ENCODE peak calls at places on chromosomes 4 and X, in six cellular contexts. W is SK-N-SH, P is GM12878, M is HepG2, B is K562, E is H1. T is an unnamed sample.

GRCh38 chrX:127313638-127314037 is 494.1 kb downstream of the PRR32 start:
- DNase-seq in E (no peak), W (no peak), B (no peak), P (no peak), M (no peak), T (no peak)

GRCh38 chr4:103802766-103803165 is 83.0 kb upstream of the TACR3 start:
- DNase-seq in W (no peak), B (no peak), E (no peak), M (no peak), P (no peak), T (no peak)

GRCh38 chr4:106266201-106266600 is 49.8 kb downstream of the TBCK start:
- DNase-seq in P (peak; percentile 7), E (no peak), B (peak; percentile 16), M (peak; percentile 73), W (peak; percentile 13), T (peak; percentile 21)

GRCh38 chr4:57832083-57832482 is 721.9 kb upstream of the IGFBP7 start:
- DNase-seq in P (no peak), W (no peak), B (no peak), E (no peak), M (no peak), T (no peak)

GRCh38 chrX:40127052-40127451 is 29.3 kb upstream of the BCOR start:
- DNase-seq in M (no peak), B (no peak), E (no peak), P (no peak), W (no peak), T (no peak)

GRCh38 chr4:167642250-167642649 is 408.0 kb upstream of the SPOCK3 start:
- DNase-seq in B (no peak), W (no peak), P (no peak), E (no peak), M (no peak), T (no peak)

GRCh38 chr4:80307183-80307735 is 28.3 kb upstream of the CFAP299 start:
- DNase-seq in E (no peak), M (no peak), P (no peak), W (no peak), B (no peak), T (no peak)

GRCh38 chrX:119640621-119641020 is 34.4 kb upstream of the NKRF start:
- DNase-seq in E (no peak), M (no peak), W (no peak), P (no peak), B (no peak), T (peak; percentile 41)

GRCh38 chrX:111041018-111041462 is 55.0 kb upstream of the PAK3 start:
- DNase-seq in B (no peak), E (no peak), W (no peak), M (peak; percentile 9), P (no peak), T (peak; percentile 60)

GRCh38 chr4:41750158-41750623 is 1.7 kb upstream of the PHOX2B start:
- DNase-seq in E (no peak), P (no peak), B (no peak), W (no peak), M (no peak), T (no peak)

GRCh38 chrX:74534569-74535038 is 79.8 kb downstream of the RLIM start:
- DNase-seq in M (no peak), B (no peak), E (no peak), W (no peak), P (peak; percentile 36), T (no peak)

GRCh38 chrX:103688949-103689348 is 2.5 kb upstream of the MORF4L2 start:
- DNase-seq in P (no peak), W (peak; percentile 27), E (no peak), M (peak; percentile 21), B (no peak), T (no peak)

GRCh38 chrX:148051973-148052372 is 70.8 kb downstream of the FMR1NB start:
- DNase-seq in M (no peak), W (no peak), B (no peak), P (no peak), E (no peak), T (no peak)

GRCh38 chr4:43776371-43776770 is 672.2 kb downstream of the KCTD8 start:
- DNase-seq in M (peak; percentile 3), E (no peak), P (no peak), W (peak; percentile 1), B (no peak), T (no peak)

GRCh38 chr4:147407261-147408045 is 73.4 kb upstream of the EDNRA start:
- DNase-seq in M (no peak), W (no peak), B (peak; percentile 7), P (no peak), E (peak; percentile 25), T (no peak)

GRCh38 chr4:40367451-40367850 is 32.3 kb downstream of the CHRNA9 start:
- DNase-seq in M (peak; percentile 36), B (no peak), W (no peak), P (no peak), E (no peak), T (no peak)

GRCh38 chr4:172850838-172851237 is 317.8 kb upstream of the GALNT7 start:
- DNase-seq in P (no peak), M (no peak), W (no peak), E (no peak), B (no peak), T (no peak)

GRCh38 chrX:110341189-110342035 is 17.2 kb upstream of the RTL9 start:
- DNase-seq in W (no peak), M (no peak), E (no peak), B (no peak), P (no peak), T (no peak)

GRCh38 chr4:73897380-73898136 is 28.4 kb downstream of the CXCL1 start:
- DNase-seq in E (no peak), W (no peak), B (no peak), P (no peak), M (no peak), T (no peak)

GRCh38 chr4:78721739-78722138 is 54.4 kb upstream of the BMP2K start:
- DNase-seq in P (no peak), B (no peak), W (no peak), E (no peak), M (no peak), T (no peak)

GRCh38 chr4:42310343-42310742 is 86.9 kb upstream of the SHISA3 start:
- DNase-seq in M (no peak), W (no peak), B (no peak), E (no peak), P (no peak), T (no peak)

GRCh38 chr4:165945991-165946390 is 73.0 kb downstream of the TLL1 start:
- DNase-seq in E (no peak), M (no peak), P (no peak), B (no peak), W (no peak), T (no peak)

GRCh38 chrX:145773006-145773405 is 44.6 kb upstream of the SLITRK2 start:
- DNase-seq in W (no peak), B (no peak), M (no peak), P (no peak), E (no peak), T (no peak)

DNA sequence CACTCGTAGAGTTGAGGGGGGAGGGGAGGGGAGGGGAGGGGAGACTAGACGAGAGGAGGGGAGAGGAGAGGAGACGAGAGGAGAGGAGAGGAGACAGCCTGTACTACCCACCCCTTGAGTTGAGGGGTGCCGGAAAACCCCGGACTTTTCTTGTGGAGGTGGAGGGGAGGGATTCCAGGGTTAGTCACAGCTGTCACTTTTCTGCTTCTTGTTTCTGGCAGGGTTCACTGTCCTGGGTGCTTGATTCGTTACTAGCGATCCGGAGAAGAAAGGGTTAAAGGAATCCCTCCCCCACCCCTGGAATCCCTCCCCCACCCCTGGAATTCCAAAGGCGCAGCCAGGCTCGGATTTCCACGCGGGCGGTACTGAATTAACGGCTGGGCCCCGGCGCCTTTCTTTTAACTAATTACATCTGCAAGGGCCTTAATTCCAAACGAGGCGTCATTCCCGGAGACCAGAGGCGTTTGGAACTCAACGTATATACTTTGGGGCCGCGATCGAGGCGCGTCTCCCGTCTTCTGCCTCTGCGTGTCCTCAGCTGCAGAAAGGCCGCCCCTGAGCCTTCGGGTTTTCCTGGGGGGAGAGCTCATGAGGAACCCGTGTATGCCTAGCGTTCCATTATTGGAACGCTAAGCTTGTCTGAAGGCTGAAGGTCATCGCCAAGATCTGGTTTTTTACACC is 20.1 kb upstream of the CSF2RA start:
- DNase-seq in B (no peak), W (no peak), P (no peak), M (peak; percentile 7), E (no peak), T (no peak)
- H3K4me3 ChIP-seq in B (no peak overlapping the region), W (no peak overlapping the region), P (no peak overlapping the region), M (no peak overlapping the region), E (peak overlapping the region; percentile 29), T (no peak overlapping the region)

DNA sequence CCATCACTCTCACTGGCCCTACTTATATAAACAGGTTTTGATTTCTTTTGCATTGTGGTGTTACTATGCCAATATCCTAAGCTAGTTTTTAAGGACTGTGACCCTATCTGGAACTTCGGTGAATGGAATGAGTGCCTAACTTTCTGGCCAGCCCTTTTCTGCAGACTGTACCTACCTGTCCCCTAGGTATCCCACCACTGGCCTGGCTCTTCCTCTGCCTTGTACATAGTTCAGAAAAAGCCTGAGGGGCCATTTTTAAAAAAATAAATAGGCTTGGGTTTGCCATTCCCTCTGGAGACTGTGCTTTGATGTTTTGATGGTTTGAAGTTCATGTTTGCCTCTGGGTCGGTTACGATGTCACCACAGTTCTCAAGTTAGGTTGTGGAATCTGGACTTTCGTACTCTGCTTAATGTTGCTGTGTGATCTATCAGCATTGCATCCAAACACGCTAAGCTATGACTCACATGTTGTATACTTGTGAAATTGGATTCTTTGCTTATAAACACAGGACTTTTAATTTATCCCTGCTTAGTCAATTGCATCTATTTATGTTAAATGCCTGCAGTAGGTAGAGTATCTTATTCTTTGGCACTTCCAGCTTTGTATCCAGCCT is 182.0 kb downstream of the ANKRD50 start:
- DNase-seq in M (peak; percentile 99), E (no peak), W (no peak), B (no peak), P (no peak), T (no peak)
- TF ChIP-seq GABPA in M (peak; percentile 23), E (no peak), W (no peak), B (no peak), P (no peak), T (no peak)

GRCh38 chrX:45068555-45068954 is 132.1 kb downstream of the DIPK2B start:
- DNase-seq in W (no peak), B (no peak), P (no peak), M (no peak), E (no peak), T (no peak)

GRCh38 chrX:45063319-45064095 is 137.2 kb downstream of the DIPK2B start:
- DNase-seq in P (no peak), W (no peak), B (no peak), E (no peak), M (no peak), T (no peak)
- H3K4me3 ChIP-seq in P (no peak overlapping the region), W (no peak overlapping the region), B (no peak overlapping the region), E (no peak overlapping the region), M (no peak overlapping the region), T (no peak overlapping the region)

GRCh38 chr4:140928880-140929279 is 172.7 kb upstream of the TBC1D9 start:
- DNase-seq in B (no peak), M (no peak), E (no peak), W (no peak), P (no peak), T (no peak)

GRCh38 chr4:140926672-140927071 is 170.5 kb upstream of the TBC1D9 start:
- DNase-seq in P (no peak), W (no peak), M (no peak), E (no peak), B (no peak), T (no peak)

GRCh38 chr4:140924761-140925392 is 168.7 kb upstream of the TBC1D9 start:
- DNase-seq in E (no peak), P (no peak), B (no peak), M (no peak), W (peak; percentile 36), T (no peak)

GRCh38 chr4:140930556-140930955 is 174.4 kb upstream of the TBC1D9 start:
- DNase-seq in W (no peak), B (no peak), P (no peak), M (no peak), E (no peak), T (no peak)

GRCh38 chr4:140925417-140925816 is 169.2 kb upstream of the TBC1D9 start:
- DNase-seq in E (no peak), B (no peak), W (no peak), M (no peak), P (no peak), T (no peak)
- TF ChIP-seq GABPA in E (no peak), B (no peak), W (no peak), M (no peak), P (no peak), T (no peak)